ENCODE peak calls at places on chromosome 2, in nine cellular contexts. X, A, R, D, P, L, C, U and I are unnamed samples.

GRCh38 chr2:214079032-214079431 is 331.8 kb upstream of the VWC2L start:
- DNase-seq in R (no peak), U (no peak), P (no peak), A (no peak), X (no peak), L (no peak), C (no peak), D (no peak), I (no peak)

GRCh38 chr2:142863485-142863921 is 14.0 kb upstream of the KYNU start:
- DNase-seq in C (no peak), R (no peak), X (no peak), P (no peak), U (peak; percentile 53), D (no peak), L (no peak), A (no peak), I (no peak)

GRCh38 chr2:189074496-189074895 is 100.3 kb downstream of the COL3A1 start:
- DNase-seq in D (no peak), L (no peak), X (no peak), P (no peak), A (no peak), C (no peak), R (no peak), U (no peak), I (no peak)

GRCh38 chr2:124153713-124154112 is 128.6 kb downstream of the CNTNAP5 start:
- DNase-seq in P (no peak), D (no peak), C (no peak), U (no peak), A (no peak), L (no peak), R (no peak), X (no peak), I (no peak)

GRCh38 chr2:44354761-44355160 is 6.5 kb downstream of the PREPL start:
- DNase-seq in C (no peak), A (no peak), P (no peak), U (no peak), X (no peak), L (no peak), R (no peak), D (no peak), I (no peak)

GRCh38 chr2:73266061-73266891 is 18.0 kb downstream of the FBXO41 start:
- DNase-seq in A (no peak), U (no peak), P (no peak), L (no peak), R (no peak), D (no peak), C (no peak), X (no peak), I (no peak)

GRCh38 chr2:40173276-40173675 is 278.6 kb downstream of the SLC8A1 start:
- DNase-seq in L (peak; percentile 10), A (no peak), C (no peak), D (no peak), R (no peak), X (no peak), P (no peak), U (no peak), I (no peak)

GRCh38 chr2:69588403-69588802 is 55.1 kb downstream of the AAK1 start:
- DNase-seq in A (no peak), R (no peak), L (no peak), U (no peak), P (no peak), C (no peak), D (no peak), X (no peak), I (no peak)

GRCh38 chr2:127641133-127641532 is 4.8 kb upstream of the GPR17 start:
- DNase-seq in A (no peak), R (no peak), C (no peak), P (no peak), L (no peak), U (no peak), D (no peak), X (no peak), I (no peak)

GRCh38 chr2:201440182-201440581 is 11.1 kb downstream of the TRAK2 start:
- DNase-seq in L (no peak), R (no peak), D (no peak), C (no peak), X (no peak), U (no peak), A (no peak), P (no peak), I (no peak)

GRCh38 chr2:199946196-199946595 is 9.1 kb downstream of the TYW5 start:
- DNase-seq in L (no peak), A (no peak), P (no peak), C (no peak), X (no peak), R (no peak), U (no peak), D (no peak), I (no peak)

GRCh38 chr2:239276813-239277193 is 124.0 kb downstream of the HDAC4 start:
- DNase-seq in A (no peak), D (no peak), R (no peak), C (no peak), X (no peak), P (no peak), U (peak; percentile 29), L (no peak), I (no peak)

GRCh38 chr2:207254526-207255464 is 89.0 kb upstream of the KLF7 start:
- DNase-seq in R (no peak), L (peak; percentile 50), P (no peak), D (no peak), A (no peak), C (no peak), U (peak; percentile 63), X (no peak), I (peak; percentile 27)

GRCh38 chr2:228224410-228224809 is 42.9 kb upstream of the SPHKAP start:
- DNase-seq in D (no peak), U (no peak), L (no peak), R (no peak), X (no peak), C (no peak), A (no peak), P (no peak), I (no peak)

GRCh38 chr2:76813084-76813483 is 709.1 kb downstream of the LRRTM4 start:
- DNase-seq in L (no peak), A (no peak), C (no peak), R (no peak), U (no peak), D (no peak), P (no peak), X (no peak), I (no peak)

GRCh38 chr2:45452866-45453265 is 158.2 kb downstream of the SRBD1 start:
- DNase-seq in C (no peak), R (no peak), X (no peak), D (no peak), A (no peak), U (no peak), L (peak; percentile 53), P (no peak), I (no peak)

GRCh38 chr2:170764880-170765261 is 5.3 kb upstream of the ERICH2 start:
- DNase-seq in R (no peak), C (no peak), P (no peak), X (no peak), D (no peak), U (no peak), L (no peak), A (no peak), I (no peak)

GRCh38 chr2:101517753-101518152 is 42.8 kb upstream of the RFX8 start:
- DNase-seq in P (no peak), A (no peak), D (no peak), U (no peak), R (no peak), C (no peak), L (peak; percentile 46), X (no peak), I (peak; percentile 66)

GRCh38 chr2:197740200-197740599 is 35.0 kb downstream of the MARS2 start:
- DNase-seq in C (no peak), D (no peak), A (no peak), X (no peak), L (no peak), P (no peak), R (no peak), U (no peak), I (no peak)

GRCh38 chr2:196403471-196403870 is 232.1 kb upstream of the STK17B start:
- DNase-seq in R (no peak), X (no peak), U (no peak), C (no peak), P (no peak), A (no peak), L (no peak), D (no peak), I (peak; percentile 66)

GRCh38 chr2:1020206-1020605 is 69.6 kb downstream of the SNTG2 start:
- DNase-seq in P (no peak), R (no peak), U (no peak), A (no peak), X (no peak), D (no peak), C (no peak), L (no peak), I (no peak)

GRCh38 chr2:230269715-230270114 is 44.2 kb downstream of the SP140 start:
- DNase-seq in C (no peak), A (no peak), D (peak; percentile 12), U (no peak), R (no peak), L (no peak), P (no peak), X (no peak), I (no peak)

GRCh38 chr2:187483537-187483936 is 35.5 kb upstream of the CALCRL start:
- DNase-seq in X (no peak), U (no peak), L (no peak), R (no peak), P (no peak), C (no peak), D (no peak), A (no peak), I (no peak)

GRCh38 chr2:65539633-65540032 is 107.2 kb upstream of the SPRED2 start:
- DNase-seq in U (no peak), P (no peak), D (no peak), A (no peak), L (no peak), X (no peak), R (no peak), C (no peak), I (no peak)

GRCh38 chr2:239930378-239930777 is 94.8 kb downstream of the NDUFA10 start:
- DNase-seq in L (no peak), P (no peak), U (peak; percentile 35), C (no peak), A (no peak), R (no peak), D (no peak), X (peak; percentile 14), I (no peak)

GRCh38 chr2:9235388-9236344 is 29.1 kb downstream of the ASAP2 start:
- DNase-seq in C (no peak), L (peak; percentile 49), R (no peak), U (no peak), P (no peak), X (no peak), D (no peak), A (no peak), I (no peak)

GRCh38 chr2:3557588-3558204 is 437 bp downstream of the RNASEH1 start:
- DNase-seq in R (no peak), C (no peak), D (no peak), U (no peak), X (no peak), L (peak; percentile 7), P (no peak), A (no peak), I (no peak)